ENCODE peak calls at places on chromosomes 16 and 17, in ten cellular contexts. P is CD4-positive, alpha-beta T cell; D is H54; F is IMR-90; O is sciatic nerve; L is NCI-H524; N is left ventricle myocardium superior; C is A549; Q is activated naive CD4-positive, alpha-beta T cell; Z is non-pigmented ciliary epithelial cell. R is an unnamed sample.

GRCh38 chr17:77216435-77216980 is 75.7 kb downstream of the SEC14L1 start:
- DNase-seq in Q (no peak), O (no peak), Z (no peak), N (no peak), C (no peak), F (no peak), D (no peak), L (no peak), P (no peak), R (no peak)

GRCh38 chr17:57088298-57088697 is 3.3 kb downstream of the AKAP1 start:
- DNase-seq in Z (no peak), L (peak), F (no peak), P (no peak), C (no peak), Q (no peak), N (no peak), O (no peak), D (no peak), R (no peak)

GRCh38 chr17:7852262-7852670 is 2.6 kb upstream of the TMEM88 start:
- DNase-seq in Z (no peak), O (peak), F (no peak), Q (no peak), P (no peak), N (peak), D (no peak), C (no peak), L (no peak), R (no peak)

GRCh38 chr16:85220125-85220839 is 108.0 kb upstream of the CIBAR2 start:
- DNase-seq in C (no peak), P (no peak), N (peak), O (peak), F (peak), Z (no peak), D (no peak), L (peak), Q (no peak), R (peak)

GRCh38 chr17:41592601-41593305 is 6.1 kb upstream of the KRT14 start:
- DNase-seq in F (no peak), L (no peak), P (no peak), C (no peak), N (no peak), O (no peak), Q (no peak), D (no peak), Z (no peak), R (no peak)

GRCh38 chr16:83402969-83403368 is 404.8 kb upstream of the HSBP1 start:
- DNase-seq in P (no peak), O (no peak), L (peak), Z (no peak), D (peak), F (peak), C (no peak), N (no peak), Q (no peak), R (no peak)

GRCh38 chr16:64311241-64311640 is 810.6 kb downstream of the CDH11 start:
- DNase-seq in L (no peak), D (no peak), Z (peak), F (no peak), P (no peak), O (no peak), N (no peak), Q (no peak), C (no peak), R (no peak)

GRCh38 chr16:24523569-24523968 is 15.8 kb upstream of the RBBP6 start:
- DNase-seq in P (no peak), L (no peak), O (no peak), C (peak), Q (no peak), F (no peak), N (no peak), Z (no peak), D (no peak), R (no peak)

GRCh38 chr16:814974-815373 is 14.4 kb upstream of the GNG13 start:
- DNase-seq in D (peak), Z (peak), O (no peak), L (no peak), N (no peak), P (no peak), F (peak), C (no peak), Q (no peak), R (no peak)

GRCh38 chr17:27106347-27106981 is 187.4 kb upstream of the WSB1 start:
- DNase-seq in O (no peak), L (no peak), P (no peak), Q (no peak), C (no peak), Z (no peak), D (no peak), F (no peak), N (no peak), R (no peak)

GRCh38 chr16:88424536-88425230 is 28.4 kb upstream of the ZFPM1 start:
- DNase-seq in Z (no peak), C (no peak), P (no peak), O (no peak), N (no peak), Q (no peak), D (no peak), F (no peak), L (no peak), R (no peak)

GRCh38 chr16:87293990-87294389 is 23.2 kb downstream of the C16orf95 start:
- DNase-seq in Q (no peak), O (no peak), L (no peak), P (no peak), F (no peak), C (no peak), D (no peak), Z (no peak), N (no peak), R (no peak)

GRCh38 chr17:64496348-64496785 is 487 bp downstream of the POLG2 start:
- DNase-seq in O (no peak), P (no peak), Q (no peak), D (no peak), C (no peak), L (peak), N (no peak), F (no peak), Z (no peak), R (no peak)

GRCh38 chr17:30597776-30598288 is 120.6 kb downstream of the GOSR1 start:
- DNase-seq in O (no peak), L (no peak), Q (no peak), C (no peak), Z (no peak), D (no peak), P (no peak), N (no peak), F (peak), R (no peak)

GRCh38 chr16:71626018-71626857 is at the start of gene MARVELD3:
- DNase-seq in Q (no peak), F (no peak), P (peak), Z (no peak), O (peak), N (no peak), D (no peak), C (no peak), L (peak), R (peak)

GRCh38 chr16:9593440-9593839 is 502.0 kb downstream of the HAPSTR1 start:
- DNase-seq in Z (no peak), L (no peak), P (no peak), C (no peak), O (no peak), F (no peak), D (no peak), Q (no peak), N (no peak), R (no peak)

GRCh38 chr16:89118361-89119061 is 24.9 kb downstream of the ACSF3 start:
- DNase-seq in N (peak), Z (no peak), Q (no peak), D (no peak), F (no peak), L (no peak), C (no peak), P (no peak), O (no peak), R (no peak)

GRCh38 chr16:1741553-1742165 is 29.7 kb downstream of the NME3 start:
- DNase-seq in P (no peak), D (no peak), O (peak), Z (no peak), F (no peak), C (no peak), N (no peak), L (no peak), Q (no peak), R (no peak)

GRCh38 chr17:76014925-76015261 is 12.2 kb downstream of the EVPL start:
- DNase-seq in F (no peak), P (no peak), L (peak), D (no peak), O (peak), Z (no peak), C (no peak), N (no peak), Q (no peak), R (no peak)

GRCh38 chr17:80469667-80470066 is 6.7 kb downstream of the NPTX1 start:
- DNase-seq in L (no peak), F (no peak), C (no peak), N (no peak), Q (no peak), Z (no peak), D (no peak), P (no peak), O (no peak), R (no peak)

GRCh38 chr17:19705771-19706770 is 10.3 kb downstream of the SLC47A2 start:
- DNase-seq in P (no peak), C (no peak), N (no peak), F (no peak), Z (no peak), L (peak), D (no peak), Q (no peak), O (no peak), R (no peak)